ENCODE peak calls at places on chromosomes 1 and 21, in nine cellular contexts. U is GM23338; D is CD4-positive, alpha-beta memory T cell; E is astrocyte of the cerebellum; A is lower lobe of right lung; K is skeletal muscle cell; C is aorta; Y is BJ; W is MM.1S. P is an unnamed sample.

GRCh38 chr1:169809370-169810095 is 14.8 kb upstream of the METTL18 start:
- DNase-seq in K (no peak), U (peak), D (peak), Y (no peak), E (peak), A (no peak), W (peak), C (no peak), P (no peak)

GRCh38 chr1:89407355-89407754 is 43.5 kb downstream of the GBP6 start:
- DNase-seq in C (no peak), D (no peak), U (no peak), W (peak), A (no peak), Y (peak), E (no peak), K (no peak), P (no peak)

GRCh38 chr1:150151291-150152181 is 1.8 kb downstream of the PLEKHO1 start:
- DNase-seq in Y (no peak), C (peak), K (no peak), A (no peak), W (no peak), U (no peak), D (peak), E (no peak), P (no peak)

GRCh38 chr21:32463889-32464300 is 51.4 kb downstream of the EVA1C start:
- DNase-seq in C (no peak), E (peak), Y (peak), U (no peak), A (no peak), K (peak), W (no peak), D (no peak), P (peak)

GRCh38 chr1:98129486-98129885 is 208.7 kb upstream of the DPYD start:
- DNase-seq in U (no peak), C (no peak), K (no peak), D (no peak), E (no peak), Y (no peak), W (no peak), A (no peak), P (no peak)

GRCh38 chr21:33259428-33259827 is 6.7 kb upstream of the IL10RB start:
- DNase-seq in W (no peak), A (no peak), Y (no peak), C (no peak), E (no peak), D (no peak), K (no peak), U (no peak), P (no peak)

GRCh38 chr1:201949491-201949890 is 3.1 kb upstream of the LMOD1 start:
- DNase-seq in W (peak), U (no peak), C (no peak), D (no peak), Y (no peak), A (no peak), E (no peak), K (no peak), P (no peak)

GRCh38 chr1:211135342-211135950 is 1.5 kb upstream of the KCNH1 start:
- DNase-seq in E (peak), K (peak), W (peak), U (peak), A (no peak), C (no peak), Y (peak), D (peak), P (peak)

GRCh38 chr1:101290922-101291561 is 54.2 kb downstream of the S1PR1 start:
- DNase-seq in C (no peak), E (no peak), W (no peak), A (no peak), D (no peak), Y (no peak), U (no peak), K (no peak), P (no peak)

GRCh38 chr1:1599919-1600860 is at the start of gene FNDC10:
- DNase-seq in C (no peak), K (no peak), W (no peak), A (peak), E (no peak), D (no peak), U (peak), Y (no peak), P (no peak)

GRCh38 chr21:33478182-33478581 is 1.6 kb downstream of the TMEM50B start:
- DNase-seq in D (no peak), U (no peak), C (no peak), K (no peak), A (no peak), W (no peak), E (no peak), Y (no peak), P (no peak)

GRCh38 chr1:150626150-150626549 is 3.3 kb downstream of the ENSA start:
- DNase-seq in D (no peak), A (no peak), W (no peak), E (no peak), U (no peak), K (no peak), C (no peak), Y (no peak), P (no peak)

GRCh38 chr1:101190441-101190840 is 46.4 kb upstream of the S1PR1 start:
- DNase-seq in A (no peak), E (no peak), W (no peak), Y (peak), U (no peak), D (no peak), C (no peak), K (no peak), P (no peak)

GRCh38 chr1:11598461-11598860 is 55.8 kb downstream of the FBXO2 start:
- DNase-seq in K (no peak), U (no peak), E (no peak), A (no peak), C (no peak), W (no peak), D (no peak), Y (no peak), P (no peak)

GRCh38 chr21:28332796-28333195 is 659.9 kb downstream of the LTN1 start:
- DNase-seq in Y (no peak), E (no peak), W (no peak), K (no peak), U (no peak), A (no peak), C (no peak), D (no peak), P (no peak)

GRCh38 chr1:24745711-24746582 is 700 bp downstream of the CLIC4 start:
- DNase-seq in Y (no peak), C (peak), W (peak), U (peak), K (no peak), D (peak), A (peak), E (peak), P (no peak)

GRCh38 chr21:16419188-16419874 is 689.5 kb downstream of the USP25 start:
- DNase-seq in Y (no peak), C (peak), W (no peak), U (peak), E (peak), D (no peak), A (peak), K (peak), P (peak)

GRCh38 chr1:149945206-149945605 is 8.5 kb upstream of the MTMR11 start:
- DNase-seq in K (no peak), U (no peak), A (no peak), W (no peak), Y (no peak), D (no peak), C (no peak), E (no peak), P (no peak)

GRCh38 chr1:19311503-19311930 is 427 bp downstream of the AKR7A2 start:
- DNase-seq in K (no peak), D (no peak), E (no peak), Y (no peak), U (no peak), A (no peak), W (no peak), C (peak), P (no peak)

GRCh38 chr1:232553809-232554208 is 76.1 kb downstream of the SIPA1L2 start:
- DNase-seq in K (no peak), A (no peak), E (no peak), D (no peak), W (no peak), Y (no peak), U (no peak), C (no peak), P (no peak)

GRCh38 chr21:41924355-41924754 is 29.5 kb downstream of the C2CD2 start:
- DNase-seq in D (no peak), E (no peak), Y (no peak), U (no peak), K (no peak), W (no peak), C (no peak), A (no peak), P (no peak)

GRCh38 chr1:156618853-156619581 is at the start of gene HAPLN2:
- DNase-seq in D (no peak), E (no peak), W (no peak), K (no peak), A (no peak), Y (no peak), U (peak), C (no peak), P (no peak)

GRCh38 chr1:229117664-229118300 is 153.1 kb upstream of the RAB4A start:
- DNase-seq in E (no peak), Y (peak), A (peak), D (no peak), U (no peak), W (no peak), C (peak), K (no peak), P (peak)

GRCh38 chr1:147177611-147178370 is 5.5 kb upstream of the PRKAB2 start:
- DNase-seq in E (peak), K (peak), D (no peak), A (no peak), W (no peak), U (peak), C (no peak), Y (no peak), P (no peak)

GRCh38 chr1:100794719-100795645 is 75.4 kb downstream of the VCAM1 start:
- DNase-seq in U (no peak), C (no peak), D (no peak), E (peak), K (peak), Y (no peak), W (no peak), A (no peak), P (no peak)

GRCh38 chr1:21292991-21293536 is 2.8 kb upstream of the ECE1 start:
- DNase-seq in A (no peak), W (peak), K (no peak), Y (no peak), E (no peak), U (no peak), D (peak), C (no peak), P (no peak)
- H3K4me3 ChIP-seq in A (peak), W (peak), K (no peak), Y (no peak), E (no peak), U (no peak), D (peak), C (no peak), P (no peak)

GRCh38 chr1:84944767-84945486 is 51.9 kb upstream of the LPAR3 start:
- DNase-seq in A (no peak), D (peak), W (peak), Y (peak), U (peak), E (peak), C (peak), K (peak), P (peak)
- H3K4me3 ChIP-seq in A (peak), D (peak), W (peak), Y (peak), U (no peak), E (peak), C (peak), K (peak), P (peak)

DNA sequence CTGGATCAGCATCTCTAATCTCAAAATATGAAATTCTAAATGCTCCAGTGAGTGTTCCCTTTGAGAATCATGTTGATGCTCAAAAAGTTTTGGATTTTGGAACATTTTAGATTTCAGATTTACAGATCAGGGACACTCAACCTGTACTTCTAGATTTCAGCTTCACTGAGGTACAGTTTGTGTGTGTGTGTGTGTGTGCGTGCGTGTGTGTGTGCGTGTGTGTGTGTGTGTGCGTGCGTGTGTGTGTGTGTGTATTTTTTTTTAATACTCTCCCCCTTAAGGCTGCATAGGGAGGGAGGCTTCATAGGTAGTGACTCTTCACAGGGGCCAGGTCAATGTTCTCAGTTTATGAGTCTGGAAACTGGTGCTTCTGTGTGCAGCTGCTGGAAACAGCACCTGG is 77.5 kb downstream of the BRINP2 start:
- DNase-seq in K (no peak), Y (no peak), W (no peak), D (no peak), C (no peak), U (no peak), A (no peak), E (no peak), P (no peak)
- H3K4me3 ChIP-seq in K (no peak), Y (no peak), W (no peak), D (no peak), C (no peak), U (no peak), A (no peak), E (no peak), P (no peak)

DNA sequence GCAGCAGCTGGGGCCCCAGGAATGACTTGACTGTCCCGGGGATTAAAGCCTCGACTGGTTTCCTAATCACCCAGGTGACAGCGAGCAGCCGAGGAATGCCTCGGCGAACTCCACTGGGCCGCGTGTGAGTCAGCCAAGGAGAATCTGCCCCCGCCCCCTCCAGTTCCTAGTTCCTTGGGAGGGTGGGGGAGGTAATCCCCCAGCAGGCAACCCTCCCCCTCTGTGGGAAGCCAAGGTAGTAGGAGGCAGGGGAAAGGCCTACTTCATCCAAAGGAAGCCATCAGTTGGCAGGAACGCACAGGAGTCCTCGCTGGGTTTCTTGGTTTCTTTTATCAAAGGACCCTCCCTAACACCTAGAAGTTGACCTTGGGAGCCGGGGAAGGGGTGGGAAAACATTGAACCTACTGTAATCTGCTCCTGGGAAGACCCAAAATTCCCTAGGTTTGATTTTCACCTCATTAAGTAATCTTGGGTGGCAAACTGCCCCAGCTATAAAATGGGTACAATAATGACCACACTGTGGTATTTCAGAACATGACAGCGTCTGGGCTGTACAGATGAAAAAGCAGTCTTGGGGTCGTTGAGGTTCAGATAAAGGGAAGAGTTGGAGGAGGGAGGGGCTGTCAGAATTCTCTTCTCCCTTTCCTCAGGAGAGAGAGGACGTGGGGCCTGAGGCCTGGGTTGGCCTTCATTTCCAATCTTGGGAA is 1.4 kb downstream of the TENT5B start:
- DNase-seq in K (peak), D (no peak), U (peak), W (no peak), Y (no peak), E (peak), C (peak), A (peak), P (peak)
- H3K4me3 ChIP-seq in K (peak), D (no peak), U (peak), W (no peak), Y (no peak), E (peak), C (peak), A (peak), P (no peak)

GRCh38 chr21:46146856-46147255 is 8.5 kb downstream of the FTCD start:
- DNase-seq in E (no peak), A (no peak), U (no peak), D (no peak), K (no peak), Y (no peak), W (no peak), C (peak), P (no peak)
- H3K4me3 ChIP-seq in E (no peak), A (no peak), U (no peak), D (no peak), K (no peak), Y (no peak), W (no peak), C (no peak), P (no peak)

DNA sequence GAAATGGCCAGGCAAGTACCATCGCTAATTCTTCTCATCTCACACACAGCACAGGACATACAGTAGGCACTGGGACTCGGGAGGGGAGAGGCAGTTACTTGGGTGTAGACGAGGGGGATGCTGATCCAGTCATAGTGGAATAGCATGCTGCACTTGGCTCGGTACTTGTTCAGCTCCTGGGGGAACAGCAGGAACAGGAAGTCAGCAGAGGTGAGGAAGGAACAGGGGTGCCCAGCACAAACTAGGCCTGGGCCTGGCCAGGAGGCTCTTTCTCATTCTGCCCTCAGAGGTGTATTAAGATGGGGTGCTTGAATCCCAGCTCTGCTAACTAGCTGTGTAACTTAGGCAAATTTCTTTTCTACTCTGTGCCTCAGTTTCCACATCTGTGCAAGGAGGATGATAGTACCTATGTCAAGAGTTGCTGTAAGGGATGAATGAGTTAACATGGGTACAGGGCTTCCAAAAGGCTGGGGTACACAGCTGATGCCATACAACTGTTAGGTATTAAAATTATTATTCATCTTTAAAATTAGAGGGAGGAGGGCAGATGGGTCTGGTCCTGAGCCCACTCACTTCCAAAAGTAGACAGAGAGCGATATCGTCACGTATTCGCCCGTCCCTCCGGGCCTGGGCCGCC is 2.4 kb downstream of the BEST4 start:
- DNase-seq in Y (no peak), K (no peak), U (no peak), E (no peak), W (no peak), D (peak), A (peak), C (no peak), P (no peak)
- H3K4me3 ChIP-seq in Y (no peak), K (peak), U (peak), E (no peak), W (peak), D (peak), A (peak), C (no peak), P (peak)

GRCh38 chr1:55049271-55049913 is 10.0 kb downstream of the PCSK9 start:
- DNase-seq in C (no peak), A (no peak), D (no peak), Y (no peak), K (no peak), W (no peak), U (no peak), E (no peak), P (no peak)

GRCh38 chr1:55050283-55050682 is 10.9 kb downstream of the PCSK9 start:
- DNase-seq in K (peak), D (no peak), U (no peak), Y (no peak), W (no peak), A (no peak), E (peak), C (no peak), P (no peak)

GRCh38 chr1:55051169-55051568 is 11.8 kb downstream of the PCSK9 start:
- DNase-seq in W (no peak), U (no peak), A (no peak), K (no peak), C (no peak), D (no peak), E (no peak), Y (no peak), P (no peak)

GRCh38 chr1:55048453-55049270 is 9.3 kb downstream of the PCSK9 start:
- DNase-seq in E (no peak), U (no peak), K (no peak), D (no peak), C (no peak), Y (no peak), A (no peak), W (no peak), P (no peak)

DNA sequence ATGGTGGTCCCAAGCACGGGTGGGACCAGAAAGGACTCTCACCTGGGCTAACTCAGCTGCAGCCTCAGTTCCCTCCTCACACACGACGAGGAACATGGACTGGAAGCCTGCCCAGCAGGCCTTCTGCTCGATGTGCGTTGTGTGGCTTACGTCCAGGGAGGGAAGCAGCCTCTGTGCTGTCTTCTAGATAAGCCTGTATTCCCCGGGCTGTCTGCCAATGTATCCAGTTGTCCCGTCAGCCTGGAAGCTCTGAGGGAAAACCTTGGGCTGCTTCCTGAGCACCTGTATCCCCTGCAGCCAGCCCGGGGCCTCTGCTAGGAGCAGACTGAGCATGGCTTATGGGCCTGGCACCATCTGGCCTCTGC is 10.5 kb downstream of the PCSK9 start:
- DNase-seq in Y (no peak), K (no peak), W (no peak), A (no peak), D (no peak), U (no peak), E (no peak), C (no peak), P (no peak)
- H3K4me3 ChIP-seq in Y (no peak), K (no peak), W (no peak), A (no peak), D (no peak), U (no peak), E (no peak), C (no peak), P (no peak)

P was measured in retinal pigment epithelial cell.